ENCODE peak calls at places on chromosomes 2 and 18, in four cellular contexts. I, K, Y and V are unnamed samples.

GRCh38 chr2:1645761-1646476 is 98.4 kb downstream of the PXDN start:
- ATAC-seq in I (no peak), K (no peak), Y (no peak), V (no peak)

GRCh38 chr2:201781583-201782051 is 884 bp upstream of the ALS2 start:
- ATAC-seq in I (peak), K (no peak), Y (no peak), V (no peak)

GRCh38 chr2:105786231-105787230 is 41.8 kb downstream of the NCK2 start:
- ATAC-seq in I (no peak), K (peak), Y (no peak), V (peak)

GRCh38 chr2:54750040-54750439 is 26.6 kb downstream of the EML6 start:
- ATAC-seq in I (no peak), K (no peak), Y (no peak), V (no peak)

GRCh38 chr2:36373149-36373880 is 17.7 kb downstream of the CRIM1 start:
- ATAC-seq in I (no peak), K (no peak), Y (no peak), V (peak)

GRCh38 chr2:63544017-63544627 is 44.2 kb downstream of the WDPCP start:
- ATAC-seq in I (no peak), K (no peak), Y (no peak), V (no peak)

GRCh38 chr18:79890638-79891037 is 60.8 kb downstream of the SLC66A2 start:
- ATAC-seq in I (peak), K (no peak), Y (no peak), V (peak)

GRCh38 chr2:236281423-236281822 is 17.2 kb upstream of the ASB18 start:
- ATAC-seq in I (no peak), K (no peak), Y (no peak), V (no peak)

GRCh38 chr2:207240649-207241048 is 74.9 kb upstream of the KLF7 start:
- ATAC-seq in I (peak), K (no peak), Y (no peak), V (peak)

GRCh38 chr18:3447035-3447894 is 2.7 kb upstream of the TGIF1 start:
- ATAC-seq in I (no peak), K (no peak), Y (no peak), V (no peak)